ENCODE peak calls at places on chromosomes 6 and 20, in five cellular contexts. A is GM23248, L is H9, W is astrocyte, H is trophoblast cell. D is an unnamed sample.

GRCh38 chr6:56618050-56618449 is 24.6 kb downstream of the DST start:
- DNase-seq in W (no peak), A (peak; percentile 41), H (no peak), L (peak; percentile 47), D (no peak)

GRCh38 chr6:63661769-63662168 is 26.2 kb downstream of the PHF3 start:
- DNase-seq in H (no peak), A (no peak), L (no peak), W (no peak), D (no peak)

GRCh38 chr20:16486532-16486931 is 86.7 kb downstream of the KIF16B start:
- DNase-seq in W (no peak), A (no peak), H (no peak), L (no peak), D (no peak)

GRCh38 chr20:60137657-60138245 is 179.5 kb downstream of the CDH26 start:
- DNase-seq in W (no peak), L (no peak), A (peak; percentile 48), H (peak; percentile 13), D (peak; percentile 22)

GRCh38 chr6:24060982-24061754 is 64.8 kb upstream of the NRSN1 start:
- DNase-seq in A (no peak), H (no peak), W (no peak), L (no peak), D (no peak)

GRCh38 chr6:103784117-103784516 is 1075.6 kb downstream of the HACE1 start:
- DNase-seq in L (no peak), H (no peak), A (no peak), W (no peak), D (peak; percentile 9)

GRCh38 chr6:105193647-105194046 is 13.8 kb upstream of the POPDC3 start:
- DNase-seq in W (peak; percentile 94), A (peak; percentile 92), H (no peak), L (no peak), D (no peak)

GRCh38 chr20:62368629-62369507 is 1.8 kb upstream of the LAMA5 start:
- DNase-seq in H (peak; percentile 54), A (peak; percentile 71), L (peak; percentile 86), W (no peak), D (no peak)

GRCh38 chr6:165999279-165999678 is 168.4 kb downstream of the TBXT start:
- DNase-seq in W (no peak), H (no peak), L (no peak), A (no peak), D (no peak)

GRCh38 chr20:1507276-1507675 is 16.1 kb upstream of the SIRPB2 start:
- DNase-seq in W (no peak), L (no peak), H (no peak), A (no peak), D (peak; percentile 68)

GRCh38 chr6:14216931-14217684 is 99.5 kb downstream of the CD83 start:
- DNase-seq in H (no peak), A (peak; percentile 16), L (no peak), W (peak; percentile 75), D (no peak)

GRCh38 chr6:33279971-33280511 is 3.1 kb downstream of the B3GALT4 start:
- DNase-seq in W (peak; percentile 27), A (peak; percentile 72), L (peak; percentile 89), H (peak; percentile 49), D (no peak)

GRCh38 chr6:1786455-1787108 is 176.9 kb downstream of the FOXC1 start:
- DNase-seq in W (no peak), L (no peak), A (no peak), H (no peak), D (no peak)

GRCh38 chr20:50387996-50388332 is 122.2 kb upstream of the PTPN1 start:
- DNase-seq in W (peak; percentile 24), A (no peak), H (no peak), L (no peak), D (no peak)

GRCh38 chr20:8225658-8226057 is 93.6 kb downstream of the PLCB1 start:
- DNase-seq in W (no peak), A (no peak), L (no peak), H (no peak), D (no peak)

GRCh38 chr6:52739627-52740026 is 23.6 kb downstream of the GSTA2 start:
- DNase-seq in W (no peak), H (no peak), A (no peak), L (no peak), D (no peak)

GRCh38 chr6:3139090-3139903 is 18.0 kb downstream of the TUBB2A start:
- DNase-seq in A (peak; percentile 81), W (peak; percentile 53), L (no peak), H (peak; percentile 79), D (no peak)

GRCh38 chr6:89082439-89082838 is 1.9 kb downstream of the PNRC1 start:
- DNase-seq in H (no peak), W (peak; percentile 37), A (peak; percentile 54), L (no peak), D (no peak)

GRCh38 chr20:25017257-25017803 is 24.8 kb upstream of the APMAP start:
- DNase-seq in A (no peak), H (peak; percentile 76), L (peak; percentile 73), W (no peak), D (no peak)
- H3K9ac ChIP-seq in A (no peak overlapping the region), H (no peak overlapping the region), L (no peak overlapping the region), W (no peak overlapping the region), D (no peak overlapping the region)

GRCh38 chr6:27592481-27593199 is 119.7 kb upstream of the ZNF184 start:
- DNase-seq in L (peak; percentile 81), H (peak; percentile 55), W (peak; percentile 83), A (peak; percentile 75), D (no peak)
- H3K9ac ChIP-seq in L (peak overlapping the region; percentile 51), H (no peak overlapping the region), W (peak overlapping the region; percentile 3), A (no peak overlapping the region), D (peak overlapping the region; percentile 64)

DNA sequence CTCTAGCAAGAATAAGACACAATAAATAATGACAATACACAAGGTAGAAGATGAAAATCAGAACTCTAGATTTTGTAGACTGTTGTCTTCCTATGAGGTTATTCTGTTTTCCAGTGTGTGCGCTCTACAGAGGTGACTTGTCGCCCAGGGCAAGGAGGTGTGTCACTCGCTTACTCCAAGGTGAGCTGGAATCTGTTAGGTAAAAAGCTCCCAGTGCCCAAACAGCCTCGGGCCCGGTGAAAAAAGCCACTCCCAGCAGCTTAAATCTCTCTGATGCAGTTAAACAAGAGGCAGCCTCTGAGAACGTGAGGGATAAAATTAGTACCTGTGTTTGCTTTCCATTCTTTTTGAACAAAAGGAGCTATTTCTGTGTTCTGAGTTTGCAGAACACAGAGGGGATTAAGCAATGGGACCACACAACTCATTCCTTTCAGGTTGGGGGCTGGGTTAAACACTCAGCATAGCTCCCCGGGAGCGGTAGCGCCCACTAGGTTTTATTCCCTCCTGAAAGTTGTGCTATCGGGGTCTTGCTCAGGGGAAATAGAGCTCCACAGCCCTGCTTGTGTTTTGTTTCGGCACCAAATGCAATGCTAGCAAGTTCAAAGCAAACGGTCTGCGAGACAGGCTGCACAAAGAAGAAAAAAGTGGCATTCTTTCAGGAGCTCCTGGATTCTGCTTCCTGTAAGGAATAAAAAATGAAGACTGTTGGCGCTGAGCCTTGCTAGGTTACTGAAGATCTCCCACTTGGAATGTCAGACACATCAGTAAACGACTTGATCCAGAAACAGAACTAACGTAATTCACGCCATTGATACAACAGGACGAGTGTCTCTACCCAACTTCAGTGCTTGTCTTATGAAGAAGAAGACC is 181.1 kb downstream of the FOXA2 start:
- DNase-seq in W (no peak), H (no peak), L (no peak), A (peak; percentile 13), D (no peak)
- H3K9ac ChIP-seq in W (no peak overlapping the region), H (no peak overlapping the region), L (no peak overlapping the region), A (no peak overlapping the region), D (peak overlapping the region; percentile 3)

GRCh38 chr6:116256694-116257093 is 2.8 kb upstream of the TSPYL4 start:
- DNase-seq in L (no peak), A (no peak), H (no peak), W (no peak), D (no peak)

GRCh38 chr6:116253188-116253504 is 729 bp downstream of the TSPYL4 start:
- DNase-seq in A (no peak), H (no peak), L (no peak), W (no peak), D (no peak)

GRCh38 chr6:116253505-116254296 is at the start of gene TSPYL4:
- DNase-seq in A (peak; percentile 98), H (peak; percentile 96), L (peak; percentile 96), W (peak; percentile 97), D (peak; percentile 81)

GRCh38 chr6:116254297-116254724 is 436 bp upstream of the TSPYL4 start:
- DNase-seq in W (no peak), H (no peak), A (no peak), L (no peak), D (no peak)

GRCh38 chr6:116255246-116255800 is 1.4 kb upstream of the TSPYL4 start:
- DNase-seq in W (no peak), H (peak; percentile 16), A (peak; percentile 37), L (no peak), D (no peak)
- H3K9ac ChIP-seq in W (peak overlapping the region; percentile 96), H (no peak overlapping the region), A (peak overlapping the region; percentile 92), L (no peak overlapping the region), D (peak overlapping the region; percentile 52)

GRCh38 chr20:41334452-41335421 is 5.9 kb upstream of the LPIN3 start:
- DNase-seq in W (no peak), H (peak; percentile 16), A (no peak), L (no peak), D (no peak)
- H3K9ac ChIP-seq in W (no peak overlapping the region), H (no peak overlapping the region), A (no peak overlapping the region), L (no peak overlapping the region), D (no peak overlapping the region)

GRCh38 chr6:72182337-72183246 is 296.2 kb downstream of the RIMS1 start:
- DNase-seq in H (peak; percentile 10), L (peak; percentile 79), W (peak; percentile 40), A (peak; percentile 58), D (peak; percentile 25)
- H3K9ac ChIP-seq in H (no peak overlapping the region), L (peak overlapping the region; percentile 2), W (peak overlapping the region; percentile 80), A (peak overlapping the region; percentile 30), D (peak overlapping the region; percentile 70)

GRCh38 chr6:397604-398003 is 6.1 kb downstream of the IRF4 start:
- DNase-seq in W (no peak), H (no peak), A (no peak), L (no peak), D (no peak)

GRCh38 chr6:399785-400517 is 8.4 kb downstream of the IRF4 start:
- DNase-seq in W (no peak), H (no peak), A (no peak), L (no peak), D (no peak)

GRCh38 chr6:398558-399078 is 7.1 kb downstream of the IRF4 start:
- DNase-seq in L (no peak), H (no peak), W (no peak), A (no peak), D (no peak)

GRCh38 chr6:397056-397455 is 5.5 kb downstream of the IRF4 start:
- DNase-seq in L (no peak), A (no peak), H (no peak), W (no peak), D (no peak)

GRCh38 chr6:398065-398464 is 6.5 kb downstream of the IRF4 start:
- DNase-seq in L (no peak), H (no peak), A (no peak), W (no peak), D (no peak)
- H3K9ac ChIP-seq in L (no peak overlapping the region), H (no peak overlapping the region), A (no peak overlapping the region), W (no peak overlapping the region), D (no peak overlapping the region)

D was measured in NT2/D1.